ENCODE peak calls at places on chromosome 16, in four cellular contexts. S is IMR-90, L is H9, O is H1. B is an unnamed sample.

GRCh38 chr16:55370762-55371482 is 46.9 kb downstream of the IRX6 start:
- DNase-seq in S (peak; percentile 8), L (peak; percentile 78), O (peak; percentile 74), B (peak; percentile 79)

GRCh38 chr16:69131749-69132423 is 502 bp downstream of the CHTF8 start:
- DNase-seq in S (peak; percentile 81), L (peak; percentile 76), O (peak; percentile 90), B (peak; percentile 90)

GRCh38 chr16:88116121-88116900 is 165.1 kb downstream of the BANP start:
- DNase-seq in S (peak; percentile 77), L (no peak), O (no peak), B (no peak)

GRCh38 chr16:4637501-4638166 is 13.0 kb downstream of the MGRN1 start:
- DNase-seq in S (no peak), L (no peak), O (no peak), B (no peak)

GRCh38 chr16:89922884-89923639 is at the start of gene TUBB3:
- DNase-seq in S (peak; percentile 77), L (peak; percentile 86), O (peak; percentile 93), B (peak; percentile 87)

GRCh38 chr16:17802566-17802965 is 331.8 kb upstream of the XYLT1 start:
- DNase-seq in S (peak; percentile 72), L (no peak), O (no peak), B (no peak)

GRCh38 chr16:27475561-27475960 is 73.6 kb downstream of the IL21R start:
- DNase-seq in S (peak; percentile 95), L (no peak), O (no peak), B (no peak)

GRCh38 chr16:58029410-58029809 is 3.9 kb downstream of the MMP15 start:
- DNase-seq in S (no peak), L (no peak), O (no peak), B (no peak)

GRCh38 chr16:63442246-63442645 is 1406.0 kb upstream of the CDH8 start:
- DNase-seq in S (no peak), L (no peak), O (no peak), B (no peak)

GRCh38 chr16:30951193-30951592 is 2.3 kb downstream of the ORAI3 start:
- DNase-seq in S (no peak), L (no peak), O (no peak), B (no peak)

GRCh38 chr16:30953511-30954124 is 3.9 kb upstream of the SETD1A start:
- DNase-seq in S (peak; percentile 71), L (peak; percentile 93), O (peak; percentile 86), B (peak; percentile 95)

GRCh38 chr16:30951785-30952184 is 2.9 kb downstream of the ORAI3 start:
- DNase-seq in S (peak; percentile 70), L (no peak), O (no peak), B (no peak)

GRCh38 chr16:30954993-30955392 is 2.6 kb upstream of the SETD1A start:
- DNase-seq in S (no peak), L (no peak), O (no peak), B (no peak)

DNA sequence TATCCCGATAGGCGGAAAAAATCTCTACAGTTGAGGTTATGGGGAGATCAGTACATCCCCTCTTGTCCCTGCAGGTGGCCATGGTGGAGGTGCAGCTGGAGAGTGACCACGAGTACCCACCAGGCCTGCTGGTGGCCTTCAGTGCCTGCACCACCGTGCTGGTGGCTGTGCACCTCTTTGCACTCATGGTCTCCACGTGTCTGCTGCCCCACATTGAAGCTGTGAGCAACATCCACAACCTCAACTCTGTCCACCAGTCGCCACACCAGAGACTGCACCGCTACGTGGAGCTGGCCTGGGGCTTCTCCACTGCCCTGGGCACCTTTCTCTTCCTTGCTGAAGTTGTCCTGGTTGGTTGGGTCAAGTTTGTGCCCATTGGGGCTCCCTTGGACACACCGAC is 4.2 kb downstream of the ORAI3 start:
- DNase-seq in S (no peak), L (no peak), O (no peak), B (no peak)
- H3K56ac ChIP-seq in S (no peak overlapping the region), L (no peak overlapping the region), O (no peak overlapping the region), B (no peak overlapping the region)

DNA sequence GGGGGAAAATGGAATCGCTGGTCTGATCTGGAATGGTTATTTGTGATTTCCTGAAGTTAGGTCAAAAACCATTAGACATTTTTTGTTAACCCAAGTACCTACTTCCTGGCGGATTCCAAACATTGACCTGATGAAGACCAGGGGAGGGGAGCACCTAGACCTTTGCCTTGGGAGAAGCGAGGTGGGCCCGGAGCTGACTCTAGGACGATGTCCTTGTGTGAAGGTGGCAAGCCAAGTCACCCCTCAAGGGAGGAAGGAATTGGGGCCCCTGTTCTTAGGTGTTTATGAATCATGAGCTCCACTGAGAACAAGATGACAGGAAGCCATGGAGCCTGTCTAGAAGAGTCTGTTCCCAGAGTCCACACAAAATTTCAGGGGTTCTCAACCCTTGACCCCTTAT is 204.9 kb upstream of the FOXF1 start:
- DNase-seq in S (no peak), L (no peak), O (no peak), B (no peak)
- H3K56ac ChIP-seq in S (peak overlapping the region; percentile 89), L (no peak overlapping the region), O (no peak overlapping the region), B (no peak overlapping the region)

GRCh38 chr16:84850714-84851113 is 30.9 kb downstream of the CRISPLD2 start:
- DNase-seq in S (no peak), L (no peak), O (no peak), B (no peak)
- H3K56ac ChIP-seq in S (peak overlapping the region; percentile 22), L (no peak overlapping the region), O (no peak overlapping the region), B (no peak overlapping the region)

GRCh38 chr16:72018470-72018869 is 9.9 kb downstream of the DHODH start:
- DNase-seq in S (no peak), L (no peak), O (no peak), B (no peak)
- H3K56ac ChIP-seq in S (no peak overlapping the region), L (no peak overlapping the region), O (no peak overlapping the region), B (no peak overlapping the region)

GRCh38 chr16:30711712-30712111 is 12.7 kb downstream of the SRCAP start:
- DNase-seq in S (no peak), L (no peak), O (no peak), B (no peak)
- H3K56ac ChIP-seq in S (no peak overlapping the region), L (no peak overlapping the region), O (no peak overlapping the region), B (no peak overlapping the region)

DNA sequence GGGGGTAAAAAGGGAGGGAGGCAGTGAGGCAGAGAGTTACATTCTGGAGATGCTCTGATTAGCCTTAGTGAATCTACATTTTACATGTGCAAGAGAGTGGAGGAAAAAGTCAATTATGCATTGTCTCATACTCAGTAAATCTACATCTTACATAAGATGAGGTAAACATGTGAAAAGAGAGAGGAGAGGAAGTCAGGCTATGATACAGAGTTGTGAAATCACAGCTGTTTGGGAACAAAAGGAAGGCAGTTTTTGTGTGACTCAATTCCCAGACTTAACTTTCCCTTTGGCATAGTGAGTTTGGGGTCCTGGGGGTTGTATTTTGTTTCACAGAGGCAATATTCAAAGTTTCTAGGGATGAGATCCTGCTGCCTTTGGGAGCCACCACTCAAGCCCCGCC is 67.8 kb downstream of the GP2 start:
- DNase-seq in S (no peak), L (no peak), O (no peak), B (no peak)
- H3K56ac ChIP-seq in S (no peak overlapping the region), L (no peak overlapping the region), O (no peak overlapping the region), B (no peak overlapping the region)

DNA sequence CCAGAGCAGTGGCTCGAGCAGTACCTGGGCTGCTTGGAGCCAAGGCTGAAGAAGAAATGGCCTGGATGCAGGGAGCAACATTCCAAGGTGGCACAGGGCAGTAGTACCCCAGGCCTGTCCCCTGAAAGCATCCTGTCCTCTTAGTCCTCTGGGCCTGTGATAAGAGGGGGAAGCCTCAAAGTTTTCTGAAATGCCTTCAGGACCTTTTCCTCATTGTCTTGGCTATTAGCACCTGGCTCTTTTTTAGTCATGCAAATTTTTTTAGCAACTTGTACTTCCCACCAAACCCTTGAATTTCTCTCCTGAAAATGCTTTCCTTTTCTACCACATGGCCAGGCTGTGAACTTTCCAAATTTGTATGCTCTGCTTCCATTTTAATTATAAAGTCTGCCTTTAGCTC is 148.9 kb downstream of the HS3ST2 start:
- DNase-seq in S (no peak), L (no peak), O (peak; percentile 37), B (no peak)
- H3K56ac ChIP-seq in S (no peak overlapping the region), L (no peak overlapping the region), O (no peak overlapping the region), B (no peak overlapping the region)

DNA sequence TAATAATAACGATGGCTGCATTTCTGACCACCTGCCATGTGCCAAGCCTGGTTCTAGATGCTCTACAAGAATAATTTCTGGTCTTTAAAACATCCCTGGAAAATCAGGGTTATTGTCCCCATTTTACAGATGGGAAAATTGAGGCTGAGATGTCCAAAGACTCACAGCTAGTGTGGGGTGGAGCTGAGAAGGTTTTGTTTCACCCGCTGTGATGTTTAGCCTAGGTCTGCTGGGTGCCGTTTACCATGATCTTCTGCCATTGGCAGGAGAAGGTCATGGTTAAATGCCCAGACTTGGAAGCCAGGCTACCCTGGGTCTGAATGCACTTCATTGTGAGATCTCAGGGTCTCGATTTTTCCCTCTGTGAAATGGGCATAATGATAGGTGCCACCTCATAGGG is 159.1 kb upstream of the PLCG2 start:
- DNase-seq in S (no peak), L (no peak), O (no peak), B (no peak)
- H3K56ac ChIP-seq in S (no peak overlapping the region), L (no peak overlapping the region), O (no peak overlapping the region), B (no peak overlapping the region)

GRCh38 chr16:49499018-49499785 is 125.6 kb downstream of the C16orf78 start:
- DNase-seq in S (no peak), L (no peak), O (no peak), B (peak; percentile 82)
- H3K56ac ChIP-seq in S (no peak overlapping the region), L (no peak overlapping the region), O (no peak overlapping the region), B (peak overlapping the region; percentile 62)

B was measured in mesendoderm.